ENCODE peak calls at places on chromosomes 12 and 14, in six cellular contexts. N is lung, K is astrocyte of the cerebellum, I is AG04450, Z is upper lobe of right lung, U is HCT116. A is an unnamed sample.

GRCh38 chr14:105087963-105088811 is 23.0 kb upstream of the GPR132 start:
- DNase-seq in Z (peak; percentile 84), N (peak; percentile 63), K (no peak), U (no peak), I (no peak), A (no peak)

GRCh38 chr14:53127832-53128231 is 25.3 kb downstream of the DDHD1 start:
- DNase-seq in N (no peak), I (no peak), K (no peak), U (no peak), Z (no peak), A (no peak)

GRCh38 chr14:72305555-72305954 is 373.3 kb downstream of the RGS6 start:
- DNase-seq in Z (no peak), K (no peak), N (no peak), U (no peak), I (no peak), A (no peak)

GRCh38 chr12:3398196-3398789 is 92.7 kb upstream of the PRMT8 start:
- DNase-seq in Z (no peak), I (no peak), U (no peak), N (no peak), K (no peak), A (peak; percentile 62)

GRCh38 chr14:61561657-61562276 is 133.5 kb upstream of the HIF1A start:
- DNase-seq in Z (peak; percentile 74), K (peak; percentile 96), U (peak; percentile 82), I (peak; percentile 96), N (peak; percentile 76), A (peak; percentile 100)

GRCh38 chr14:68168460-68169109 is 349.0 kb downstream of the RAD51B start:
- DNase-seq in K (no peak), Z (no peak), I (no peak), N (no peak), U (no peak), A (no peak)

GRCh38 chr12:128587918-128588317 is 235.8 kb downstream of the SLC15A4 start:
- DNase-seq in Z (no peak), N (no peak), U (no peak), I (no peak), K (no peak), A (no peak)

GRCh38 chr12:116319851-116320621 is 42.5 kb upstream of the MED13L start:
- DNase-seq in U (no peak), K (peak; percentile 92), I (peak; percentile 81), Z (no peak), N (no peak), A (no peak)

GRCh38 chr14:92677087-92677668 is 71.2 kb downstream of the LGMN start:
- DNase-seq in U (no peak), N (no peak), K (no peak), I (no peak), Z (peak; percentile 60), A (no peak)

GRCh38 chr12:105168006-105168405 is 60.5 kb downstream of the WASHC4 start:
- DNase-seq in I (no peak), N (no peak), K (no peak), U (no peak), Z (no peak), A (no peak)

GRCh38 chr14:95664546-95664945 is 21.7 kb upstream of the TCL1B start:
- DNase-seq in K (no peak), I (no peak), Z (no peak), N (no peak), U (no peak), A (no peak)

GRCh38 chr14:105050551-105050897 is 14.7 kb downstream of the GPR132 start:
- DNase-seq in K (no peak), N (peak; percentile 73), Z (peak; percentile 86), I (no peak), U (peak; percentile 16), A (no peak)

GRCh38 chr14:31380106-31380505 is 40.2 kb downstream of the HEATR5A start:
- DNase-seq in U (no peak), I (no peak), Z (no peak), N (no peak), K (no peak), A (no peak)

GRCh38 chr12:95237315-95237714 is 19.7 kb downstream of the VEZT start:
- DNase-seq in N (no peak), I (no peak), U (no peak), Z (no peak), K (no peak), A (no peak)

GRCh38 chr12:67624355-67624754 is 24.2 kb upstream of the DYRK2 start:
- DNase-seq in Z (no peak), I (no peak), U (no peak), N (no peak), K (no peak), A (no peak)

GRCh38 chr12:84077692-84078091 is 834.9 kb downstream of the SLC6A15 start:
- DNase-seq in I (no peak), Z (no peak), N (no peak), K (no peak), U (no peak), A (no peak)

GRCh38 chr12:95326855-95327254 is 109.2 kb downstream of the VEZT start:
- DNase-seq in N (no peak), I (no peak), Z (no peak), K (no peak), U (no peak), A (no peak)

GRCh38 chr14:36915089-36915488 is 253.4 kb downstream of the PAX9 start:
- DNase-seq in K (no peak), Z (no peak), N (no peak), U (no peak), I (no peak), A (no peak)

GRCh38 chr12:3551386-3551785 is 60.4 kb downstream of the PRMT8 start:
- DNase-seq in Z (no peak), K (no peak), U (no peak), I (no peak), N (peak; percentile 43), A (no peak)

GRCh38 chr12:105960319-105961076 is 178.3 kb downstream of the NUAK1 start:
- DNase-seq in K (no peak), Z (no peak), U (no peak), I (no peak), N (peak; percentile 53), A (peak; percentile 80)

GRCh38 chr12:79296871-79297270 is 393.9 kb downstream of the PAWR start:
- DNase-seq in I (no peak), N (no peak), U (no peak), Z (no peak), K (no peak), A (no peak)

GRCh38 chr14:24066490-24067132 is 4.8 kb upstream of the CPNE6 start:
- DNase-seq in U (no peak), K (no peak), Z (peak; percentile 43), N (no peak), I (no peak), A (no peak)

DNA sequence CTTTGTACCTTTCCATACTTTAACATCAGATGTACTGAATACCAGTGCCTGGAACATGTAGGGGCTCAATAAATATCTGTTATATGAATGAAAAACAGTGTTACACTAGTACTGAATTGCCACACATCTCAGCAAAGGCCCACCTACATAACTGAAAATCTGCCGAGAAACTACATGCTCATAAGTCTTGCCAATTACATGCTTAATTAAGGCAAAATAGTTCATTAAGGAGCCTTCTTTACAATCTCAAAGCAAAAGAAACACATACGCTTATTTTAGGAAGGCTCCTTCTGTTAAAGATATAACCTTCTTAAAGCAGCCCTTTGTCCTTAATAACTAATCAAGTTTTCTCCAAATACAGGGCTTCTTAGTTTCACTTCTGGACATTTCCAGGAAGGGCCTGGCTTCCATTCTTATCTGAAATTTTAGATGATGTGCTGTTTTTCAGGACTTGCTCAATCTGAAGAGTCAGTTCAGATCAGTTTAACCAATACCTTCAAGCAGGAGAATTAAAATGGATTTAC is 11.5 kb downstream of the LIMA1 start:
- DNase-seq in U (no peak), K (no peak), I (no peak), N (no peak), Z (no peak), A (no peak)
- H3K4me3 ChIP-seq in U (no peak overlapping the region), K (no peak overlapping the region), I (no peak overlapping the region), N (no peak overlapping the region), Z (peak overlapping the region; percentile 34), A (no peak overlapping the region)

GRCh38 chr12:96982671-96983070 is 75.6 kb downstream of the NEDD1 start:
- DNase-seq in I (no peak), K (no peak), Z (no peak), U (no peak), N (no peak), A (no peak)

GRCh38 chr12:96989916-96990315 is 82.9 kb downstream of the NEDD1 start:
- DNase-seq in U (peak; percentile 54), K (no peak), I (no peak), Z (no peak), N (no peak), A (no peak)

GRCh38 chr12:96988919-96989318 is 81.9 kb downstream of the NEDD1 start:
- DNase-seq in N (no peak), K (no peak), Z (no peak), I (no peak), U (no peak), A (no peak)

GRCh38 chr12:96985515-96986362 is 78.7 kb downstream of the NEDD1 start:
- DNase-seq in Z (peak; percentile 67), N (no peak), U (peak; percentile 6), K (no peak), I (no peak), A (no peak)

DNA sequence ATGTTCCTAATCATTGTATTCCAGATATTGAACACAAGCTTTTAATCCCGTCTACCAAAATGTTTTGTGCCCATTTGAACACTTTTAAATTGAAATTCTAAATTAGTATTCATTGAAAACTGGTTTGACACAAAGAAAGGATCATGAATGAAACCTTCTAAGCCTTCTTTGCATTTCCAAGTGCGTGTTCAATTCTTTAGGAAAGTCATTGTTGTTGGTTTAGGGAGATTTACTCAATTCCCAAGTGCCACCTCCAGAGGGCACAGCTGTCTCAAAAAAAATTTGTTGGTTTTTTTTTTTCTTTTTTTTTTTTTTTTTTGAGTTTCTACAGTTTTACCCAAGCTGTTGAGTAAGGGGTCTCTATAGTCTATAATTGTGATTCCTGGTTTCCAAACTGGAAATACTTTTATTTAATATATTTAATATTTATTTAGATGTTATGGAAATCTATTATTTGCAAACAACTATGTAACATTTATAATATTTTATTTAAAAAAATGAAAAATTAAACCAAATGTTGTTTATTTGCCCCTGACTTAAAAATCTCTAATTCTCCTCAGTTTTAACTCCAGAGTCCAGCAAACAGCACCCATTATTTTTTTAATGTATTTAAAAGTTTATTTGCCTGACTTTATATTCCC is 79.9 kb downstream of the NEDD1 start:
- DNase-seq in K (peak; percentile 18), Z (no peak), N (no peak), I (no peak), U (peak; percentile 27), A (no peak)
- TF ChIP-seq CTCF in K (peak; percentile 68), Z (peak; percentile 50), N (no peak), I (peak; percentile 53), U (peak; percentile 52), A (peak; percentile 58)

DNA sequence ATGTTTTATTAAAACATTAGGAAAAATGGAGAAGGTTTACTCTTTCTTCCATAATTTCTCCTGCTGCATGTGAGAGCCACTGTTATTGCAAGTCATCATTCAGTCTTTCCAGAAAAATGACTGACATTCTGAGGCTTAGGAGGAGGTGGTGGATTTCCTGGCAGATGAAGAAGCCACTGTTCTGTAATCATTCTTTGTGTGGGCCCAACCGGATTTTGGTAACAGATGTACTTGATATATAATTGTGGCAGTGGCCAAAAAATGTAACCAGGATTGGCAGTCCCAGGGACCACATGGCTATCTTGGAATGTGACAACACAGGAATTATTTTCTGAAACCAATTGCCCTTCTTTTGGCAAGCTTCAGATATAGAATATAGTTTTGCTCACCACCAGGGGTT is 120.2 kb downstream of the DAAM1 start:
- DNase-seq in I (no peak), U (no peak), N (no peak), K (no peak), Z (no peak), A (no peak)
- H3K4me3 ChIP-seq in I (no peak overlapping the region), U (no peak overlapping the region), N (no peak overlapping the region), K (no peak overlapping the region), Z (no peak overlapping the region), A (no peak overlapping the region)

GRCh38 chr14:103613517-103613916 is 15.5 kb upstream of the KLC1 start:
- DNase-seq in I (no peak), K (no peak), Z (no peak), N (no peak), U (no peak), A (no peak)
- TF ChIP-seq CTCF in I (peak; percentile 50), K (peak; percentile 18), Z (no peak), N (no peak), U (no peak), A (no peak)